ENCODE peak calls at places on chromosomes 3 and 15, in eight cellular contexts. H is non-pigmented ciliary epithelial cell, O is IMR-90, X is left cardiac atrium, S is mucosa of gallbladder, G is T-cell, U is PC-9, A is thoracic aorta. Z is an unnamed sample.

GRCh38 chr3:45557886-45558285 is 36.7 kb upstream of the LIMD1 start:
- DNase-seq in H (no peak), O (no peak), X (no peak), S (no peak), G (no peak), U (no peak), A (no peak), Z (no peak)

GRCh38 chr3:173823911-173824460 is 426.4 kb downstream of the NLGN1 start:
- DNase-seq in H (no peak), O (peak), X (no peak), S (no peak), G (no peak), U (no peak), A (no peak), Z (no peak)

GRCh38 chr15:25860885-25861866 is 2.0 kb downstream of the ATP10A start:
- DNase-seq in H (no peak), O (no peak), X (no peak), S (no peak), G (peak), U (no peak), A (no peak), Z (no peak)

GRCh38 chr15:74044267-74045110 is 37.9 kb downstream of the GOLGA6A start:
- DNase-seq in H (no peak), O (no peak), X (peak), S (no peak), G (no peak), U (no peak), A (no peak), Z (peak)

GRCh38 chr3:26353052-26353451 is 269.5 kb upstream of the LRRC3B start:
- DNase-seq in H (no peak), O (no peak), X (no peak), S (no peak), G (no peak), U (no peak), A (no peak), Z (no peak)

GRCh38 chr15:89103481-89104171 is 15.4 kb downstream of the ABHD2 start:
- DNase-seq in H (no peak), O (no peak), X (no peak), S (no peak), G (no peak), U (no peak), A (no peak), Z (peak)

GRCh38 chr15:62739082-62739481 is 303.5 kb upstream of the TPM1 start:
- DNase-seq in H (no peak), O (peak), X (no peak), S (no peak), G (no peak), U (peak), A (no peak), Z (no peak)

GRCh38 chr3:33061782-33062181 is 35.2 kb downstream of the GLB1 start:
- DNase-seq in H (peak), O (peak), X (no peak), S (no peak), G (no peak), U (no peak), A (no peak), Z (no peak)

GRCh38 chr15:43184407-43185160 is 619 bp upstream of the CCNDBP1 start:
- DNase-seq in H (no peak), O (no peak), X (no peak), S (no peak), G (no peak), U (no peak), A (no peak), Z (no peak)

GRCh38 chr3:37668831-37669610 is 192.7 kb upstream of the CTDSPL start:
- DNase-seq in H (no peak), O (no peak), X (peak), S (peak), G (no peak), U (no peak), A (no peak), Z (peak)

GRCh38 chr3:20849975-20850374 is 664.0 kb upstream of the SGO1 start:
- DNase-seq in H (no peak), O (no peak), X (no peak), S (no peak), G (no peak), U (no peak), A (no peak), Z (no peak)

GRCh38 chr15:44068346-44068745 is 126.7 kb downstream of the FRMD5 start:
- DNase-seq in H (no peak), O (no peak), X (no peak), S (no peak), G (no peak), U (no peak), A (no peak), Z (no peak)

GRCh38 chr3:88005066-88005465 is 53.7 kb downstream of the CGGBP1 start:
- DNase-seq in H (no peak), O (peak), X (no peak), S (no peak), G (no peak), U (no peak), A (no peak), Z (no peak)

GRCh38 chr3:117681619-117682018 is 972.0 kb downstream of the TUSC7 start:
- DNase-seq in H (no peak), O (peak), X (no peak), S (no peak), G (no peak), U (no peak), A (no peak), Z (no peak)

GRCh38 chr15:75069301-75069925 is 46.0 kb downstream of the PPCDC start:
- DNase-seq in H (no peak), O (no peak), X (no peak), S (no peak), G (no peak), U (no peak), A (no peak), Z (no peak)

GRCh38 chr15:101031203-101031602 is 112.0 kb downstream of the LRRK1 start:
- DNase-seq in H (no peak), O (peak), X (no peak), S (peak), G (no peak), U (no peak), A (no peak), Z (no peak)

GRCh38 chr15:31396881-31397560 is 70.4 kb downstream of the KLF13 start:
- DNase-seq in H (no peak), O (peak), X (peak), S (peak), G (no peak), U (no peak), A (peak), Z (peak)

GRCh38 chr3:127550758-127551157 is 39.8 kb downstream of the TPRA1 start:
- DNase-seq in H (no peak), O (no peak), X (no peak), S (no peak), G (no peak), U (no peak), A (no peak), Z (no peak)

GRCh38 chr3:54094926-54095325 is 27.4 kb upstream of the CACNA2D3 start:
- DNase-seq in H (no peak), O (no peak), X (no peak), S (no peak), G (no peak), U (no peak), A (no peak), Z (no peak)

GRCh38 chr3:127000128-127000527 is 17.2 kb downstream of the PLXNA1 start:
- DNase-seq in H (no peak), O (no peak), X (no peak), S (no peak), G (no peak), U (no peak), A (no peak), Z (no peak)

GRCh38 chr3:4830586-4830914 is 148.7 kb upstream of the BHLHE40 start:
- DNase-seq in H (no peak), O (no peak), X (no peak), S (no peak), G (no peak), U (no peak), A (no peak), Z (no peak)

GRCh38 chr3:39202094-39202493 is 9.7 kb upstream of the XIRP1 start:
- DNase-seq in H (no peak), O (no peak), X (peak), S (no peak), G (no peak), U (no peak), A (no peak), Z (no peak)

GRCh38 chr3:138944136-138944658 is 2.7 kb downstream of the FOXL2 start:
- DNase-seq in H (no peak), O (no peak), X (no peak), S (no peak), G (no peak), U (no peak), A (no peak), Z (no peak)

GRCh38 chr3:53160660-53161344 is at the start of gene PRKCD:
- DNase-seq in H (no peak), O (peak), X (peak), S (peak), G (peak), U (peak), A (peak), Z (peak)

Z was measured in body of pancreas.